ENCODE peak calls at places on chromosomes 2 and 18, in five cellular contexts. O, Y, S, W and F are unnamed samples.

GRCh38 chr2:12005886-12006681 is 259.7 kb downstream of the LPIN1 start:
- DNase-seq in S (no peak), O (peak; percentile 12), W (no peak), Y (peak; percentile 45), F (no peak)

GRCh38 chr2:127641846-127642510 is 4.0 kb upstream of the GPR17 start:
- DNase-seq in O (no peak), W (no peak), Y (no peak), S (no peak), F (peak; percentile 61)

GRCh38 chr2:6954586-6954985 is 37.4 kb downstream of the RNF144A start:
- DNase-seq in Y (no peak), W (no peak), O (no peak), S (no peak), F (no peak)

GRCh38 chr2:236305964-236306605 is 41.9 kb upstream of the ASB18 start:
- DNase-seq in W (no peak), S (no peak), Y (no peak), O (no peak), F (no peak)

GRCh38 chr2:55051026-55051866 is 995 bp upstream of the RTN4 start:
- DNase-seq in W (peak; percentile 96), O (peak; percentile 55), S (no peak), Y (peak; percentile 25), F (no peak)

GRCh38 chr2:239312741-239313246 is 88.0 kb downstream of the HDAC4 start:
- DNase-seq in O (no peak), S (peak; percentile 40), W (no peak), Y (no peak), F (peak; percentile 15)

GRCh38 chr2:29765711-29766110 is 155.7 kb downstream of the ALK start:
- DNase-seq in S (no peak), Y (no peak), W (no peak), O (no peak), F (no peak)

GRCh38 chr2:138298120-138298814 is 203.3 kb upstream of the SPOPL start:
- DNase-seq in Y (no peak), S (no peak), O (no peak), W (no peak), F (no peak)

GRCh38 chr2:240095556-240096523 is 40.3 kb downstream of the COPS9 start:
- DNase-seq in S (no peak), Y (no peak), O (no peak), W (no peak), F (no peak)

GRCh38 chr2:206836722-206837121 is 71.3 kb downstream of the FASTKD2 start:
- DNase-seq in Y (no peak), W (no peak), S (no peak), O (no peak), F (no peak)

GRCh38 chr2:70697603-70698383 is 70.2 kb downstream of the ADD2 start:
- DNase-seq in O (no peak), S (no peak), Y (no peak), W (no peak), F (no peak)

GRCh38 chr2:45578056-45578843 is 32.8 kb downstream of the SRBD1 start:
- DNase-seq in S (peak; percentile 34), O (peak; percentile 13), Y (no peak), W (peak; percentile 47), F (no peak)

GRCh38 chr2:32719933-32720716 is 92.3 kb downstream of the TTC27 start:
- DNase-seq in Y (no peak), S (no peak), O (no peak), W (no peak), F (no peak)

GRCh38 chr2:56713161-56713676 is 529.4 kb downstream of the CCDC85A start:
- DNase-seq in S (no peak), Y (no peak), O (no peak), W (no peak), F (no peak)

GRCh38 chr2:181680055-181680936 is at the start of gene NEUROD1:
- DNase-seq in Y (no peak), O (no peak), W (peak; percentile 16), S (no peak), F (peak; percentile 52)

GRCh38 chr18:55637204-55637603 is 49.2 kb upstream of the TCF4 start:
- DNase-seq in S (no peak), W (no peak), Y (no peak), O (no peak), F (no peak)

GRCh38 chr2:210502997-210503621 is 26.6 kb upstream of the LANCL1 start:
- DNase-seq in S (no peak), W (peak; percentile 64), Y (peak; percentile 6), O (peak; percentile 81), F (peak; percentile 77)

GRCh38 chr2:145743016-145743415 is 1223.1 kb upstream of the ZEB2 start:
- DNase-seq in O (no peak), W (no peak), Y (no peak), S (no peak), F (no peak)

GRCh38 chr18:21110667-21111350 is 804 bp downstream of the ROCK1 start:
- DNase-seq in S (peak; percentile 73), O (peak; percentile 52), Y (peak; percentile 58), W (peak; percentile 19), F (peak; percentile 71)

GRCh38 chr2:218849721-218850120 is 9.9 kb upstream of the WNT6 start:
- DNase-seq in S (no peak), W (no peak), O (no peak), Y (no peak), F (no peak)

GRCh38 chr18:45085916-45086624 is 405.4 kb downstream of the SETBP1 start:
- DNase-seq in S (no peak), Y (no peak), W (no peak), O (no peak), F (no peak)

GRCh38 chr2:140586379-140586778 is 1544.4 kb downstream of the LRP1B start:
- DNase-seq in O (peak; percentile 13), Y (no peak), W (peak; percentile 63), S (no peak), F (no peak)

GRCh38 chr18:78733762-78734613 is 245.6 kb upstream of the SALL3 start:
- DNase-seq in W (no peak), O (peak; percentile 29), S (no peak), Y (no peak), F (no peak)

GRCh38 chr2:88139804-88140203 is 11.9 kb upstream of the FABP1 start:
- DNase-seq in S (no peak), O (no peak), W (no peak), Y (no peak), F (no peak)

GRCh38 chr2:164114937-164115336 is 379.1 kb upstream of the FIGN start:
- DNase-seq in S (no peak), Y (no peak), O (no peak), W (no peak), F (no peak)

GRCh38 chr2:215713393-215713792 is 277.5 kb upstream of the FN1 start:
- DNase-seq in S (no peak), Y (no peak), O (peak; percentile 5), W (peak; percentile 42), F (no peak)

GRCh38 chr2:176491172-176491904 is 222.1 kb downstream of the MTX2 start:
- DNase-seq in S (no peak), O (no peak), Y (no peak), W (no peak), F (peak; percentile 23)

GRCh38 chr2:174774828-174775227 is 10.6 kb upstream of the CHRNA1 start:
- DNase-seq in O (no peak), W (no peak), S (no peak), Y (no peak), F (no peak)

GRCh38 chr2:43099797-43100196 is 126.6 kb downstream of the ZFP36L2 start:
- DNase-seq in O (no peak), S (no peak), W (no peak), Y (no peak), F (no peak)

GRCh38 chr2:36246320-36246990 is 109.1 kb upstream of the CRIM1 start:
- DNase-seq in O (peak; percentile 65), Y (no peak), W (no peak), S (no peak), F (no peak)

GRCh38 chr2:65316072-65316471 is 88.4 kb downstream of the ACTR2 start:
- DNase-seq in W (no peak), Y (no peak), O (no peak), S (peak; percentile 58), F (no peak)

GRCh38 chr2:59888015-59888414 is 665.4 kb downstream of the BCL11A start:
- DNase-seq in W (no peak), S (no peak), Y (no peak), O (peak; percentile 10), F (peak; percentile 71)

GRCh38 chr2:65116645-65117044 is 13.3 kb downstream of the RAB1A start:
- DNase-seq in Y (no peak), W (no peak), S (no peak), O (no peak), F (no peak)

GRCh38 chr2:10257036-10257435 is 45.7 kb upstream of the HPCAL1 start:
- DNase-seq in S (no peak), W (no peak), Y (no peak), O (no peak), F (no peak)

GRCh38 chr2:187338679-187339121 is 109.4 kb downstream of the CALCRL start:
- DNase-seq in Y (no peak), O (no peak), S (no peak), W (no peak), F (peak; percentile 27)

GRCh38 chr18:8401606-8402005 is 207.6 kb upstream of the RAB12 start:
- DNase-seq in S (no peak), O (no peak), Y (no peak), W (no peak), F (no peak)

GRCh38 chr2:152166633-152167032 is 8.9 kb downstream of the STAM2 start:
- DNase-seq in W (no peak), Y (no peak), O (no peak), S (no peak), F (no peak)

GRCh38 chr18:45521777-45522176 is 93.5 kb upstream of the SLC14A2 start:
- DNase-seq in O (no peak), W (no peak), Y (no peak), S (no peak), F (no peak)

GRCh38 chr18:69495338-69495737 is 94.7 kb downstream of the DOK6 start:
- DNase-seq in Y (no peak), W (no peak), S (no peak), O (no peak), F (no peak)
- H3K4me1 ChIP-seq in Y (no peaks in the 10 kb centered on the region), W (no peaks in the 10 kb centered on the region), S (no peaks in the 10 kb centered on the region), O (no peaks in the 10 kb centered on the region), F (no peaks in the 10 kb centered on the region)

GRCh38 chr2:222859786-222860726 is 780 bp upstream of the ACSL3 start:
- DNase-seq in O (peak; percentile 60), W (peak; percentile 87), Y (no peak), S (peak; percentile 56), F (no peak)
- H3K27ac ChIP-seq in O (peak overlapping the region; percentile 49), W (peak overlapping the region; percentile 100), Y (peak overlapping the region; percentile 76), S (peak overlapping the region; percentile 99), F (peak overlapping the region; percentile 97)

GRCh38 chr18:37305084-37305483 is 260.5 kb downstream of the CELF4 start:
- DNase-seq in W (no peak), S (no peak), Y (no peak), O (no peak), F (no peak)

GRCh38 chr18:37299471-37300304 is 265.9 kb downstream of the CELF4 start:
- DNase-seq in O (peak; percentile 84), Y (no peak), S (peak; percentile 81), W (peak; percentile 92), F (peak; percentile 25)

GRCh38 chr18:37303009-37303408 is 262.6 kb downstream of the CELF4 start:
- DNase-seq in Y (no peak), W (no peak), O (no peak), S (no peak), F (no peak)

GRCh38 chr18:37304012-37304680 is 261.5 kb downstream of the CELF4 start:
- DNase-seq in Y (no peak), O (no peak), W (no peak), S (no peak), F (no peak)

GRCh38 chr18:37302519-37302918 is 263.1 kb downstream of the CELF4 start:
- DNase-seq in Y (no peak), W (no peak), O (no peak), S (no peak), F (no peak)
- H3K4me1 ChIP-seq in Y (no peaks in the 10 kb centered on the region), W (peaks cover 17% of the 10 kb centered on the region), O (peaks cover 3% of the 10 kb centered on the region), S (peaks cover 12% of the 10 kb centered on the region), F (no peaks in the 10 kb centered on the region)

GRCh38 chr2:190530211-190530639 is 4.3 kb downstream of the NEMP2 start:
- DNase-seq in O (no peak), Y (no peak), S (no peak), W (no peak), F (no peak)
- H3K27ac ChIP-seq in O (no peak overlapping the region), Y (no peak overlapping the region), S (no peak overlapping the region), W (peak overlapping the region; percentile 82), F (no peak overlapping the region)